ENCODE peak calls at places on chromosomes 1 and 21, in five cellular contexts. One of them, this sample, is unnamed.

GRCh38 chr1:11918779-11919519 is 7.3 kb downstream of the KIAA2013 start:
- DNase-seq in adipocyte: peak; percentile 57
- DNase-seq in PC-3: peak; percentile 86
- DNase-seq in upper lobe of right lung: no peak
- DNase-seq in hepatocyte: peak; percentile 38
- DNase-seq in this sample: no peak

GRCh38 chr1:199122532-199123311 is 483.9 kb downstream of the PTPRC start:
- DNase-seq in PC-3: peak; percentile 79
- DNase-seq in adipocyte: no peak
- DNase-seq in hepatocyte: no peak
- DNase-seq in upper lobe of right lung: no peak
- DNase-seq in this sample: no peak

GRCh38 chr1:198212675-198213074 is 55.9 kb downstream of the NEK7 start:
- DNase-seq in upper lobe of right lung: no peak
- DNase-seq in adipocyte: peak; percentile 52
- DNase-seq in PC-3: peak; percentile 43
- DNase-seq in hepatocyte: no peak
- DNase-seq in this sample: no peak

GRCh38 chr1:169577981-169578738 is 8.1 kb downstream of the F5 start:
- DNase-seq in adipocyte: no peak
- DNase-seq in upper lobe of right lung: no peak
- DNase-seq in hepatocyte: no peak
- DNase-seq in PC-3: no peak
- DNase-seq in this sample: no peak

GRCh38 chr1:224540535-224540934 is 75.6 kb upstream of the CNIH3 start:
- DNase-seq in adipocyte: no peak
- DNase-seq in hepatocyte: no peak
- DNase-seq in PC-3: no peak
- DNase-seq in upper lobe of right lung: no peak
- DNase-seq in this sample: no peak

GRCh38 chr1:221601166-221601565 is 140.7 kb downstream of the DUSP10 start:
- DNase-seq in adipocyte: no peak
- DNase-seq in PC-3: no peak
- DNase-seq in upper lobe of right lung: no peak
- DNase-seq in hepatocyte: no peak
- DNase-seq in this sample: no peak

GRCh38 chr1:192378276-192378675 is 61.5 kb downstream of the RGS21 start:
- DNase-seq in upper lobe of right lung: no peak
- DNase-seq in hepatocyte: no peak
- DNase-seq in PC-3: no peak
- DNase-seq in adipocyte: peak; percentile 72
- DNase-seq in this sample: no peak

GRCh38 chr1:174052621-174053020 is 30.5 kb upstream of the RC3H1 start:
- DNase-seq in upper lobe of right lung: no peak
- DNase-seq in PC-3: no peak
- DNase-seq in hepatocyte: no peak
- DNase-seq in adipocyte: no peak
- DNase-seq in this sample: no peak

GRCh38 chr1:167463055-167463454 is 55.3 kb downstream of the CD247 start:
- DNase-seq in PC-3: no peak
- DNase-seq in upper lobe of right lung: no peak
- DNase-seq in adipocyte: no peak
- DNase-seq in hepatocyte: no peak
- DNase-seq in this sample: no peak

GRCh38 chr1:231724876-231725647 is 98.5 kb downstream of the DISC1 start:
- DNase-seq in PC-3: peak; percentile 84
- DNase-seq in upper lobe of right lung: no peak
- DNase-seq in adipocyte: peak; percentile 32
- DNase-seq in hepatocyte: peak; percentile 50
- DNase-seq in this sample: peak; percentile 68

GRCh38 chr1:112688781-112689193 is 14.3 kb downstream of the MOV10 start:
- DNase-seq in PC-3: no peak
- DNase-seq in upper lobe of right lung: no peak
- DNase-seq in hepatocyte: no peak
- DNase-seq in adipocyte: no peak
- DNase-seq in this sample: peak; percentile 78

GRCh38 chr21:34126691-34127090 is 53.3 kb downstream of the MRPS6 start:
- DNase-seq in hepatocyte: no peak
- DNase-seq in adipocyte: no peak
- DNase-seq in PC-3: no peak
- DNase-seq in upper lobe of right lung: no peak
- DNase-seq in this sample: no peak

GRCh38 chr21:19807231-19807630 is 1191.0 kb upstream of the NCAM2 start:
- DNase-seq in hepatocyte: no peak
- DNase-seq in adipocyte: no peak
- DNase-seq in upper lobe of right lung: no peak
- DNase-seq in PC-3: no peak
- DNase-seq in this sample: no peak

GRCh38 chr1:111934346-111934745 is 55.1 kb downstream of the KCND3 start:
- DNase-seq in upper lobe of right lung: no peak
- DNase-seq in PC-3: no peak
- DNase-seq in hepatocyte: no peak
- DNase-seq in adipocyte: no peak
- DNase-seq in this sample: no peak

GRCh38 chr21:16551101-16551695 is 821.4 kb downstream of the USP25 start:
- DNase-seq in adipocyte: no peak
- DNase-seq in upper lobe of right lung: no peak
- DNase-seq in PC-3: peak; percentile 28
- DNase-seq in hepatocyte: no peak
- DNase-seq in this sample: no peak

GRCh38 chr1:109379422-109379821 is 18.3 kb downstream of the SORT1 start:
- DNase-seq in PC-3: peak; percentile 67
- DNase-seq in upper lobe of right lung: no peak
- DNase-seq in hepatocyte: no peak
- DNase-seq in adipocyte: peak; percentile 48
- DNase-seq in this sample: no peak

GRCh38 chr1:180435566-180435965 is 66.8 kb downstream of the ACBD6 start:
- DNase-seq in hepatocyte: no peak
- DNase-seq in adipocyte: no peak
- DNase-seq in upper lobe of right lung: no peak
- DNase-seq in PC-3: no peak
- DNase-seq in this sample: peak; percentile 6

GRCh38 chr1:119808491-119808890 is 2.8 kb downstream of the REG4 start:
- DNase-seq in adipocyte: no peak
- DNase-seq in upper lobe of right lung: no peak
- DNase-seq in hepatocyte: no peak
- DNase-seq in PC-3: peak; percentile 48
- DNase-seq in this sample: no peak

GRCh38 chr1:64403331-64403730 is 66.6 kb upstream of the CACHD1 start:
- DNase-seq in adipocyte: no peak
- DNase-seq in hepatocyte: no peak
- DNase-seq in upper lobe of right lung: no peak
- DNase-seq in PC-3: no peak
- DNase-seq in this sample: no peak

GRCh38 chr1:111221633-111222286 is 5.8 kb upstream of the CHI3L2 start:
- DNase-seq in PC-3: no peak
- DNase-seq in hepatocyte: no peak
- DNase-seq in adipocyte: no peak
- DNase-seq in upper lobe of right lung: no peak
- DNase-seq in this sample: no peak

GRCh38 chr1:23530089-23530749 is 814 bp downstream of the E2F2 start:
- DNase-seq in PC-3: no peak
- DNase-seq in adipocyte: no peak
- DNase-seq in upper lobe of right lung: no peak
- DNase-seq in hepatocyte: no peak
- DNase-seq in this sample: no peak

GRCh38 chr1:218521414-218522169 is 176.5 kb downstream of the TGFB2 start:
- DNase-seq in hepatocyte: peak; percentile 34
- DNase-seq in upper lobe of right lung: no peak
- DNase-seq in PC-3: peak; percentile 88
- DNase-seq in adipocyte: peak; percentile 61
- DNase-seq in this sample: peak; percentile 45

GRCh38 chr1:3868464-3869006 is 11.3 kb downstream of the DFFB start:
- DNase-seq in PC-3: no peak
- DNase-seq in hepatocyte: no peak
- DNase-seq in adipocyte: no peak
- DNase-seq in upper lobe of right lung: no peak
- DNase-seq in this sample: no peak

GRCh38 chr1:37410080-37410479 is 64.3 kb upstream of the ZC3H12A start:
- DNase-seq in upper lobe of right lung: no peak
- DNase-seq in PC-3: no peak
- DNase-seq in adipocyte: no peak
- DNase-seq in hepatocyte: no peak
- DNase-seq in this sample: no peak

GRCh38 chr1:22662318-22662717 is 9.3 kb downstream of the C1QB start:
- DNase-seq in hepatocyte: no peak
- DNase-seq in PC-3: peak; percentile 28
- DNase-seq in adipocyte: no peak
- DNase-seq in upper lobe of right lung: no peak
- DNase-seq in this sample: peak; percentile 50

DNA sequence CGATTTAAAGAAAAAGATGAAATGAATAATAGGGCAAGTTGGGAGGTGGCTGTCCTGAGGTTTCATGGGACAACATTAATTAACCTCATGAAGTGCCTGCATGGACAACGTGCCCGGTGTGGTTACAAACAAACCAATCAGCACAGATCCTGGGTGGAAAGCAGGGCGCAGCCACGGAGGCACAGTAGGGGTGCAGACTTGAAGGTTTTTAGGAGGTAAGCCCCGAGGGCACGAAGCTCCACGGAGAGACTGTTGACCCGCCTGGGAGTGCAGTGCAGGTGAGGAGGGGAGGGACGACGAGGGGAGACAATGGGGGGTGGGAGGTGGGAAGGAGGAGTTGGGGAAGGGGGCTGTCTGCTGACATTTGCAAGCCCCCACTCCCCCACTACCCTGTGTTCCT is 2.3 kb upstream of the RIPK4 start:
- DNase-seq in hepatocyte: peak; percentile 20
- DNase-seq in PC-3: no peak
- DNase-seq in upper lobe of right lung: peak; percentile 58
- DNase-seq in adipocyte: no peak
- DNase-seq in this sample: no peak
- H3K4me3 ChIP-seq in hepatocyte: no peak overlapping the region
- H3K4me3 ChIP-seq in PC-3: peak overlapping the region; percentile 94
- H3K4me3 ChIP-seq in upper lobe of right lung: peak overlapping the region; percentile 36
- H3K4me3 ChIP-seq in adipocyte: peak overlapping the region; percentile 76
- H3K4me3 ChIP-seq in this sample: no peak overlapping the region

GRCh38 chr21:42288962-42289361 is 26.2 kb downstream of the TFF3 start:
- DNase-seq in upper lobe of right lung: no peak
- DNase-seq in hepatocyte: no peak
- DNase-seq in PC-3: no peak
- DNase-seq in adipocyte: no peak
- DNase-seq in this sample: no peak

GRCh38 chr21:42293649-42294272 is 21.4 kb downstream of the TFF3 start:
- DNase-seq in hepatocyte: no peak
- DNase-seq in PC-3: no peak
- DNase-seq in adipocyte: no peak
- DNase-seq in upper lobe of right lung: no peak
- DNase-seq in this sample: no peak

GRCh38 chr21:42291751-42292562 is 23.3 kb downstream of the TFF3 start:
- DNase-seq in adipocyte: no peak
- DNase-seq in upper lobe of right lung: no peak
- DNase-seq in PC-3: no peak
- DNase-seq in hepatocyte: no peak
- DNase-seq in this sample: no peak

GRCh38 chr21:42289926-42290325 is 25.3 kb downstream of the TFF3 start:
- DNase-seq in hepatocyte: no peak
- DNase-seq in adipocyte: no peak
- DNase-seq in upper lobe of right lung: peak; percentile 76
- DNase-seq in PC-3: no peak
- DNase-seq in this sample: no peak

GRCh38 chr21:42291003-42291750 is 24.0 kb downstream of the TFF3 start:
- DNase-seq in hepatocyte: no peak
- DNase-seq in adipocyte: no peak
- DNase-seq in PC-3: no peak
- DNase-seq in upper lobe of right lung: no peak
- DNase-seq in this sample: no peak
- H3K4me3 ChIP-seq in hepatocyte: no peak overlapping the region
- H3K4me3 ChIP-seq in adipocyte: no peak overlapping the region
- H3K4me3 ChIP-seq in PC-3: no peak overlapping the region
- H3K4me3 ChIP-seq in upper lobe of right lung: no peak overlapping the region
- H3K4me3 ChIP-seq in this sample: no peak overlapping the region

DNA sequence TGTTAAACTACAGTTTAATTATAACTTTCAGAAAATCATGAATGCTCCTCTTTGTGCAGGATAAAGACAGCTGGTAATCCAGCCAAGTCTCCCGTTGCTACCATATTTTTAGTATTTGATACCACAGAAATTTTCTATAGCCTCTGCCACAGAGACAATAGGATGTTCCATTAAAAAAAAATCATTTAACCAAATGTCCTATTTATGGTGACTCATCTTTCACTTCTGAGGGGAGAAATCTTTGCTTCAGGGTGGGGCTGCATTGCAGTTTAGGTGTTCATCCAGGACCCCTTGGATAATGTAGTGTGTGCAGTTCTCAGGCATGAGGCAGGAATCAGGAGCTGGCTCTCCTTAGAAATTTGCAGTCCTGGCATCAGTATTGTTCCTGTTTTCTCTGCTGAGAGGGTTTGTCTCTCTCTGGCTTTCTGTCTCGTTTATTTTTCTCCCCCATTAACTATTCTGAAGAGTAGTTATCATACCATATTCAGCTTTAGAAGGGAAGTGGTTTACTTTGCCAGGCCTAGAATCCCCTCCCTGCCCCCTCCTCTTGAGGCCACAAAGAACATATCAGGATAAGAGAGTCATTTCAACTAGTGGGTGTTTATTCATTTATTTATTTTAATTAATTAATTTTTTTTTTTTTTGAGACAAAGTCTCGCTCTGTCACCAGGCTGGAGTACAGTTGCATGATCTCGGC is 3.1 kb downstream of the PRUNE1 start:
- DNase-seq in hepatocyte: no peak
- DNase-seq in upper lobe of right lung: no peak
- DNase-seq in PC-3: no peak
- DNase-seq in adipocyte: no peak
- DNase-seq in this sample: no peak
- H3K4me3 ChIP-seq in hepatocyte: no peak overlapping the region
- H3K4me3 ChIP-seq in upper lobe of right lung: no peak overlapping the region
- H3K4me3 ChIP-seq in PC-3: no peak overlapping the region
- H3K4me3 ChIP-seq in adipocyte: no peak overlapping the region
- H3K4me3 ChIP-seq in this sample: no peak overlapping the region

DNA sequence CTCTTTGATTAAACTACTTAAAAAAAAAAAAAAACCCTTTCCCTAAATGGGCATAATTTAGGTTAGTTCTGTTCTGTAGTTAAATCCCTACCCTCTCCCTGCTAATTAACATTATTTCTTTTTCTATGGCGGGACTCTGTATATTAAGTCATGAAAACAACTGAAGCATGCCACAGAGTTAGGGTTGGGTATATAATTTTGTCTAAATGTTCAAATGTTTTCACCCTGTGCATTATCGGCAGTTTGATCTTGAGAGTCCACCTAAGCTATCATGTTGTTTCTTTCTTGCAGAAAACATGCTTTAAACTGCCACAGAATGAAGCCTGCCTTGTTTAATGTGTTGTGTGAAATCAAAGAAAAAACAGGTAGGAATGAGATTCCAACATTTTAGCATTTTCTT is 4.0 kb downstream of the PBX1 start:
- DNase-seq in upper lobe of right lung: no peak
- DNase-seq in hepatocyte: no peak
- DNase-seq in PC-3: no peak
- DNase-seq in adipocyte: no peak
- DNase-seq in this sample: no peak
- H3K4me3 ChIP-seq in upper lobe of right lung: peak overlapping the region; percentile 71
- H3K4me3 ChIP-seq in hepatocyte: peak overlapping the region; percentile 31
- H3K4me3 ChIP-seq in PC-3: no peak overlapping the region
- H3K4me3 ChIP-seq in adipocyte: peak overlapping the region; percentile 99
- H3K4me3 ChIP-seq in this sample: peak overlapping the region; percentile 74